ENCODE peak calls at places on chromosome X, in four cellular contexts. R, N, Q and I are unnamed samples.

GRCh38 chrX:149641832-149642231 is 10.2 kb upstream of the TMEM185A start:
- DNase-seq in R (no peak), N (no peak), Q (no peak), I (no peak)

GRCh38 chrX:38513087-38513742 is 48.1 kb upstream of the TSPAN7 start:
- DNase-seq in R (no peak), N (no peak), Q (no peak), I (no peak)

GRCh38 chrX:124229374-124229773 is 103.1 kb upstream of the TEX13D start:
- DNase-seq in R (no peak), N (peak), Q (no peak), I (no peak)

GRCh38 chrX:56800801-56801200 is 71.8 kb downstream of the NBDY start:
- DNase-seq in R (peak), N (peak), Q (no peak), I (no peak)

GRCh38 chrX:118437283-118437682 is 58.3 kb upstream of the DOCK11 start:
- DNase-seq in R (no peak), N (no peak), Q (no peak), I (no peak)

GRCh38 chrX:10098235-10098819 is 58.4 kb upstream of the CLCN4 start:
- DNase-seq in R (no peak), N (no peak), Q (no peak), I (no peak)

GRCh38 chrX:155068165-155068564 is 2.8 kb downstream of the CMC4 start:
- DNase-seq in R (no peak), N (no peak), Q (no peak), I (peak)

GRCh38 chrX:39969099-39969825 is 128.5 kb downstream of the BCOR start:
- DNase-seq in R (peak), N (peak), Q (no peak), I (no peak)

GRCh38 chrX:116298956-116299355 is 128.4 kb downstream of the AGTR2 start:
- DNase-seq in R (no peak), N (no peak), Q (no peak), I (no peak)

GRCh38 chrX:148500428-148501120 is at the start of gene AFF2:
- DNase-seq in R (peak), N (peak), Q (no peak), I (no peak)

GRCh38 chrX:136907626-136908025 is 27.1 kb upstream of the RBMX start:
- DNase-seq in R (no peak), N (no peak), Q (no peak), I (no peak)

GRCh38 chrX:6024204-6024603 is 204.5 kb downstream of the NLGN4X start:
- DNase-seq in R (no peak), N (peak), Q (no peak), I (no peak)

GRCh38 chrX:30822068-30822671 is 66.9 kb downstream of the TAB3 start:
- DNase-seq in R (no peak), N (peak), Q (no peak), I (no peak)

GRCh38 chrX:79443121-79443520 is 76.0 kb upstream of the ITM2A start:
- DNase-seq in R (no peak), N (no peak), Q (no peak), I (no peak)

GRCh38 chrX:50903387-50904027 is 7.0 kb upstream of the BMP15 start:
- DNase-seq in R (no peak), N (peak), Q (no peak), I (peak)

GRCh38 chrX:135396566-135396965 is 25.2 kb upstream of the SMIM10L2A start:
- DNase-seq in R (no peak), N (no peak), Q (no peak), I (no peak)

GRCh38 chrX:10484683-10485247 is 135.6 kb downstream of the MID1 start:
- DNase-seq in R (no peak), N (no peak), Q (no peak), I (peak)

GRCh38 chrX:134013092-134013497 is 27.7 kb upstream of the GPC3 start:
- DNase-seq in R (no peak), N (no peak), Q (no peak), I (no peak)

GRCh38 chrX:54182194-54182863 is 725 bp downstream of the FAM120C start:
- DNase-seq in R (peak), N (peak), Q (no peak), I (no peak)
- H4K8ac ChIP-seq in R (no peak), N (no peak), Q (peak), I (peak)

DNA sequence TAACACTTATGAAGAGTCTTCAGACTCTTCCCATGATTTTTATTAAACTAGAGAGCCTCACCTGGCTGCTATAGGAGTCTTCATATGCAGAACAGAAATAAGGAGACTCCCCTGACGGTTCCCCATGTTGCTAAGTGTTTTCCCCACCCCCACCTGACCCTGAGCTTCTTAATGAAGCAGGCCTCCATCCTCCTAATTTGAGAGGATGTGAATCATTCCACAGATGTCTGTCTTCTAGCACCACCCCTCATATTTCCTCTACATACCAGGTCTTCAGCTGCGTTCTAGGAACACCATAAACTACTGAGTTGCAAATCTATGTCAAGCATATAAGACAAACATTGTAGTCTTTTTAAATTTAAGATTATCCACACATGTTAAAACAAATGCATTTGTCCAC is 36.9 kb downstream of the RP2 start:
- DNase-seq in R (no peak), N (peak), Q (no peak), I (peak)
- H4K8ac ChIP-seq in R (no peak), N (no peak), Q (no peak), I (no peak)

GRCh38 chrX:48897157-48897620 is 379 bp downstream of the TIMM17B start:
- DNase-seq in R (peak), N (peak), Q (no peak), I (peak)
- H4K8ac ChIP-seq in R (no peak), N (no peak), Q (peak), I (peak)

GRCh38 chrX:16870095-16870860 is at the start of gene RBBP7:
- DNase-seq in R (peak), N (peak), Q (no peak), I (peak)

GRCh38 chrX:16873106-16873505 is 2.9 kb upstream of the RBBP7 start:
- DNase-seq in R (no peak), N (no peak), Q (no peak), I (no peak)

GRCh38 chrX:16868920-16869319 is 1.2 kb downstream of the RBBP7 start:
- DNase-seq in R (no peak), N (no peak), Q (no peak), I (no peak)

GRCh38 chrX:16869393-16870094 is 618 bp downstream of the RBBP7 start:
- DNase-seq in R (peak), N (peak), Q (no peak), I (peak)

DNA sequence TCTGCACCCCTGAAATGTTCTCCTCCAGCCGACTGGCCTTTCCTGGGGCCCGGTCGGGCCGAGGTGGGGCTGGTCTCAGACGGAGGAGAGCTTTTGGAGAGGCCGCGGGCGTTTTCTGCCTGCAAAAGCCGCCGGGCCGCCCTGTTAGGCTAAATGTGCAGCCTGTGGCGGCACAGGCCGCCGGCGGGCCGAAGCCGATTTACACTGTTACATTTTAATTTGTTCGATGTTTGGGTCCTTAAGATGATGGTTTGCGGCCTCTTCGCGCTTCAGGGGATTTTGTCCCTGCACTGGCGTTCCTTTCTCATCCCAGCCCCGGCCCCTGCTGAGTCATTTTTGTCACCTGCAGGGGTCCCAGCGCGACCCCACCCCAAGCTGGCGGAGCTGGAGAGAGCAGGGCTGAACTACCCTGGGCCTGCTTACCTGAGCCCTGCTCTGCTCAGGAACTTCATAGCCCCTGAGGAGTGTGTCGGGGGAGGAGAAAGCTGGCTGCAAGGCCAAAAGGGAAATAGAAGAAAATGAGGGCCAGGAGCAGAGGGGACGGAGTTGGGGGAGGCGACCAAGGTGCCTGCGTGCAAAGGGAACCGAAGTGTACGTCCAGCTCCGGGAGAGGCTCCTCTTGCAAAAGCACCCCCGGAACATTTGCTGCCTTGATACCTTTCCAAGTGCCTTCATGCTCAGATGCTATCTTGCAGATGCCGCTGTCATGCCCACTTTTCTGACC is 861 bp upstream of the RBBP7 start:
- DNase-seq in R (peak), N (peak), Q (no peak), I (no peak)
- H4K8ac ChIP-seq in R (peak), N (no peak), Q (peak), I (peak)

GRCh38 chrX:72307646-72308051 is 1.9 kb upstream of the CITED1 start:
- DNase-seq in R (no peak), N (peak), Q (no peak), I (no peak)

GRCh38 chrX:72306851-72307645 is 1.3 kb upstream of the CITED1 start:
- DNase-seq in R (peak), N (peak), Q (no peak), I (peak)

GRCh38 chrX:72309297-72310071 is 3.8 kb upstream of the CITED1 start:
- DNase-seq in R (no peak), N (peak), Q (no peak), I (no peak)

GRCh38 chrX:72308209-72308565 is 2.5 kb upstream of the CITED1 start:
- DNase-seq in R (no peak), N (no peak), Q (no peak), I (no peak)

GRCh38 chrX:72308566-72309296 is 3.0 kb upstream of the CITED1 start:
- DNase-seq in R (peak), N (peak), Q (no peak), I (peak)
- H4K8ac ChIP-seq in R (no peak), N (no peak), Q (no peak), I (no peak)